ENCODE peak calls at places on chromosomes 1 and 21, in six cellular contexts. M, K, O, Z, R and D are unnamed samples.

GRCh38 chr1:221736714-221737113 is 5.2 kb downstream of the DUSP10 start:
- DNase-seq in M (no peak), K (no peak), O (no peak), Z (peak; percentile 33), R (no peak), D (no peak)

GRCh38 chr1:212166296-212167039 is 118.7 kb upstream of the PPP2R5A start:
- DNase-seq in M (no peak), K (no peak), O (no peak), Z (no peak), R (no peak), D (no peak)

GRCh38 chr1:162357681-162358266 is 18.9 kb downstream of the SPATA46 start:
- DNase-seq in M (no peak), K (no peak), O (no peak), Z (no peak), R (peak; percentile 16), D (no peak)

GRCh38 chr1:74412244-74412643 is 100.2 kb downstream of the LRRC53 start:
- DNase-seq in M (no peak), K (no peak), O (no peak), Z (no peak), R (no peak), D (no peak)

GRCh38 chr21:46000182-46000730 is 18.7 kb downstream of the COL6A1 start:
- DNase-seq in M (peak; percentile 8), K (no peak), O (no peak), Z (peak; percentile 59), R (no peak), D (no peak)

GRCh38 chr1:154572433-154573167 is 5.0 kb downstream of the CHRNB2 start:
- DNase-seq in M (peak; percentile 23), K (no peak), O (no peak), Z (no peak), R (no peak), D (no peak)

GRCh38 chr1:28955930-28956552 is 41.7 kb downstream of the EPB41 start:
- DNase-seq in M (no peak), K (no peak), O (no peak), Z (no peak), R (no peak), D (no peak)

GRCh38 chr1:226082959-226083302 is 20.4 kb downstream of the H3-3A start:
- DNase-seq in M (peak; percentile 54), K (no peak), O (no peak), Z (peak; percentile 90), R (no peak), D (no peak)

GRCh38 chr1:221458430-221459156 is 283.3 kb downstream of the DUSP10 start:
- DNase-seq in M (no peak), K (no peak), O (no peak), Z (no peak), R (peak; percentile 81), D (no peak)

GRCh38 chr21:15908187-15908586 is 178.4 kb downstream of the USP25 start:
- DNase-seq in M (no peak), K (no peak), O (no peak), Z (no peak), R (no peak), D (no peak)

GRCh38 chr1:40034869-40035268 is 5.7 kb upstream of the CAP1 start:
- DNase-seq in M (no peak), K (no peak), O (peak; percentile 47), Z (no peak), R (no peak), D (no peak)

GRCh38 chr1:113536182-113536780 is 146.0 kb downstream of the MAGI3 start:
- DNase-seq in M (no peak), K (no peak), O (no peak), Z (no peak), R (no peak), D (no peak)

GRCh38 chr1:214717323-214717722 is 114.3 kb downstream of the CENPF start:
- DNase-seq in M (no peak), K (no peak), O (no peak), Z (no peak), R (no peak), D (no peak)

GRCh38 chr1:228748431-228748830 is 13.2 kb downstream of the RHOU start:
- DNase-seq in M (no peak), K (no peak), O (peak; percentile 43), Z (no peak), R (no peak), D (no peak)

GRCh38 chr1:32741417-32742131 is 39.0 kb upstream of the SYNC start:
- DNase-seq in M (no peak), K (no peak), O (no peak), Z (peak; percentile 90), R (no peak), D (no peak)

GRCh38 chr1:206083750-206084149 is 30.8 kb downstream of the RHEX start:
- DNase-seq in M (no peak), K (no peak), O (no peak), Z (no peak), R (no peak), D (no peak)

GRCh38 chr1:56933161-56933560 is 32.7 kb downstream of the C8B start:
- DNase-seq in M (no peak), K (no peak), O (no peak), Z (no peak), R (no peak), D (no peak)

GRCh38 chr1:113534130-113534817 is 144.0 kb downstream of the MAGI3 start:
- DNase-seq in M (no peak), K (no peak), O (no peak), Z (no peak), R (no peak), D (no peak)

GRCh38 chr1:41802532-41803501 is 115.9 kb downstream of the HIVEP3 start:
- DNase-seq in M (no peak), K (no peak), O (peak; percentile 77), Z (no peak), R (no peak), D (peak; percentile 53)

GRCh38 chr1:210707300-210707699 is 378.6 kb downstream of the HHAT start:
- DNase-seq in M (no peak), K (no peak), O (no peak), Z (no peak), R (no peak), D (no peak)

GRCh38 chr21:44966135-44967081 is 26.6 kb downstream of the SLX9 start:
- DNase-seq in M (no peak), K (no peak), O (no peak), Z (peak; percentile 86), R (no peak), D (no peak)